ENCODE peak calls at places on chromosomes 5 and 9, in four cellular contexts. O is T-helper 9 cell, V is DMS153, N is mucosa of gallbladder. K is an unnamed sample.

GRCh38 chr5:181217111-181217804 is 5.8 kb upstream of the TRIM41 start:
- DNase-seq in O (peak), V (no peak), N (no peak), K (peak)

GRCh38 chr9:131641618-131642495 is 96.5 kb downstream of the PRRT1B start:
- DNase-seq in O (no peak), N (peak), V (no peak), K (peak)

GRCh38 chr5:172973931-172974330 is 9.6 kb upstream of the ATP6V0E1 start:
- DNase-seq in N (no peak), O (no peak), V (no peak), K (no peak)

GRCh38 chr9:20219437-20219836 is 402.9 kb downstream of the MLLT3 start:
- DNase-seq in N (peak), O (no peak), V (no peak), K (no peak)

GRCh38 chr5:10049825-10050455 is 199.7 kb downstream of the ATPSCKMT start:
- DNase-seq in O (no peak), V (no peak), N (no peak), K (no peak)

GRCh38 chr5:112822456-112822855 is 38.6 kb upstream of the SRP19 start:
- DNase-seq in V (no peak), N (no peak), O (no peak), K (no peak)

GRCh38 chr9:35923927-35924763 is 14.9 kb downstream of the SPAAR start:
- DNase-seq in V (no peak), N (peak), O (no peak), K (no peak)

GRCh38 chr5:2207966-2208544 is 325.3 kb upstream of the IRX4 start:
- DNase-seq in V (peak), O (no peak), N (no peak), K (peak)

GRCh38 chr9:91865041-91865440 is 85.0 kb downstream of the ROR2 start:
- DNase-seq in O (no peak), V (no peak), N (no peak), K (no peak)

GRCh38 chr5:95565280-95565920 is 10.5 kb downstream of the ARSK start:
- DNase-seq in O (no peak), N (no peak), V (no peak), K (no peak)

GRCh38 chr5:98968056-98968564 is 39.3 kb upstream of the CHD1 start:
- DNase-seq in V (no peak), O (no peak), N (no peak), K (no peak)

GRCh38 chr5:135429326-135429725 is 17.8 kb downstream of the DCANP1 start:
- DNase-seq in N (no peak), V (no peak), O (no peak), K (no peak)

GRCh38 chr9:6479959-6480358 is 67.0 kb downstream of the UHRF2 start:
- DNase-seq in O (no peak), V (no peak), N (no peak), K (no peak)

GRCh38 chr9:127742435-127743088 is 7.5 kb upstream of the TOR2A start:
- DNase-seq in O (no peak), N (no peak), V (peak), K (peak)

GRCh38 chr5:170307575-170308465 is 10.2 kb upstream of the LCP2 start:
- DNase-seq in O (no peak), V (no peak), N (peak), K (no peak)

GRCh38 chr9:114827658-114828360 is 22.0 kb upstream of the TNFSF15 start:
- DNase-seq in N (no peak), O (no peak), V (no peak), K (no peak)

GRCh38 chr9:106535439-106535838 is 327.5 kb upstream of the ZNF462 start:
- DNase-seq in N (no peak), V (no peak), O (no peak), K (peak)

GRCh38 chr5:114055318-114055788 is 306.5 kb upstream of the KCNN2 start:
- DNase-seq in N (peak), O (no peak), V (no peak), K (peak)

GRCh38 chr9:76464706-76465105 is 5.7 kb downstream of the GCNT1 start:
- DNase-seq in V (no peak), O (no peak), N (no peak), K (no peak)

GRCh38 chr5:157562111-157562581 is 13.4 kb downstream of the ADAM19 start:
- DNase-seq in N (no peak), V (no peak), O (no peak), K (no peak)

GRCh38 chr5:73103885-73104284 is 16.5 kb upstream of the TMEM171 start:
- DNase-seq in V (peak), N (no peak), O (no peak), K (no peak)

GRCh38 chr5:174173766-174174165 is 128.3 kb downstream of the NSG2 start:
- DNase-seq in O (no peak), N (no peak), V (no peak), K (no peak)

GRCh38 chr5:39505751-39506150 is 81.0 kb upstream of the DAB2 start:
- DNase-seq in V (no peak), N (no peak), O (no peak), K (no peak)

GRCh38 chr9:110429453-110429852 is 91.8 kb upstream of the TXNDC8 start:
- DNase-seq in N (no peak), V (no peak), O (no peak), K (no peak)

GRCh38 chr9:1231998-1232919 is 182.1 kb downstream of the DMRT2 start:
- DNase-seq in O (no peak), V (no peak), N (peak), K (no peak)

GRCh38 chr5:173443971-173444370 is 115.8 kb upstream of the STC2 start:
- DNase-seq in O (no peak), N (no peak), V (no peak), K (no peak)

GRCh38 chr5:146345578-146346366 is 7.1 kb downstream of the POU4F3 start:
- DNase-seq in O (no peak), N (no peak), V (no peak), K (peak)

GRCh38 chr5:44361626-44362002 is 27.6 kb downstream of the FGF10 start:
- DNase-seq in V (no peak), O (no peak), N (no peak), K (no peak)

GRCh38 chr5:116492016-116492623 is 82.5 kb downstream of the SEMA6A start:
- DNase-seq in N (peak), O (no peak), V (no peak), K (no peak)

GRCh38 chr9:99056186-99056585 is 48.7 kb upstream of the TGFBR1 start:
- DNase-seq in O (no peak), V (no peak), N (no peak), K (no peak)

K was measured in mesendoderm.